ENCODE peak calls at places on chromosomes 4 and X, in five cellular contexts. P is thyroid gland; Z is uterus; R is naive thymus-derived CD4-positive, alpha-beta T cell; C is stomach. B is an unnamed sample. For H3K4me1, the result is how much of the 10 kb centered on the place peaks cover.

GRCh38 chrX:134548257-134548732 is 88.3 kb downstream of the HPRT1 start:
- DNase-seq in Z (no peak), C (no peak), P (no peak), R (no peak), B (peak)

GRCh38 chr4:159175165-159175988 is 72.5 kb downstream of the RAPGEF2 start:
- DNase-seq in C (peak), Z (peak), P (peak), R (peak), B (peak)

GRCh38 chrX:19539665-19540064 is 24.4 kb upstream of the MAP3K15 start:
- DNase-seq in P (no peak), Z (no peak), C (no peak), R (no peak), B (no peak)

GRCh38 chr4:54971474-54971950 is 153.9 kb downstream of the KDR start:
- DNase-seq in P (no peak), C (no peak), Z (no peak), R (no peak), B (peak)

GRCh38 chr4:6301051-6301731 is 31.5 kb downstream of the WFS1 start:
- DNase-seq in Z (no peak), P (no peak), R (no peak), C (no peak), B (no peak)

GRCh38 chr4:174517502-174517901 is 4.8 kb downstream of the HPGD start:
- DNase-seq in R (no peak), Z (no peak), P (no peak), C (no peak), B (no peak)

GRCh38 chrX:110284159-110284558 is 33.7 kb downstream of the AMMECR1 start:
- DNase-seq in C (no peak), R (no peak), P (no peak), Z (no peak), B (peak)

GRCh38 chrX:110442631-110443030 is 84.0 kb downstream of the RTL9 start:
- DNase-seq in Z (no peak), P (peak), R (no peak), C (no peak), B (peak)

GRCh38 chrX:40173662-40174593 is 76.2 kb upstream of the BCOR start:
- DNase-seq in Z (peak), C (peak), R (no peak), P (peak), B (peak)

GRCh38 chr4:105555409-105555808 is 3.0 kb downstream of the ARHGEF38 start:
- DNase-seq in C (no peak), Z (no peak), R (no peak), P (peak), B (no peak)

GRCh38 chrX:15854080-15854655 is 445 bp downstream of the AP1S2 start:
- DNase-seq in C (peak), R (peak), P (peak), Z (peak), B (peak)

GRCh38 chr4:113636438-113636818 is 125.1 kb downstream of the CAMK2D start:
- DNase-seq in Z (no peak), R (peak), P (no peak), C (no peak), B (no peak)

GRCh38 chrX:19272452-19272851 is 71.3 kb upstream of the PDHA1 start:
- DNase-seq in P (no peak), Z (no peak), R (no peak), C (no peak), B (peak)

GRCh38 chrX:67503453-67503852 is 40.4 kb upstream of the AR start:
- DNase-seq in P (no peak), C (no peak), Z (no peak), R (no peak), B (no peak)

GRCh38 chr4:101044766-101045165 is 302.6 kb downstream of the PPP3CA start:
- DNase-seq in C (no peak), P (no peak), R (no peak), Z (no peak), B (no peak)

GRCh38 chr4:161595230-161595771 is 568.5 kb downstream of the FSTL5 start:
- DNase-seq in Z (no peak), P (no peak), C (no peak), R (no peak), B (no peak)

GRCh38 chrX:154378059-154378798 is 866 bp upstream of the EMD start:
- DNase-seq in R (peak), C (peak), P (peak), Z (peak), B (no peak)

GRCh38 chrX:17374619-17375360 is at the start of gene NHS:
- DNase-seq in Z (peak), C (peak), P (peak), R (no peak), B (peak)

GRCh38 chr4:17276821-17277220 is 235.1 kb downstream of the QDPR start:
- DNase-seq in Z (peak), P (peak), R (no peak), C (no peak), B (peak)

GRCh38 chr4:15703439-15703838 is 574 bp downstream of the BST1 start:
- DNase-seq in C (no peak), Z (no peak), R (no peak), P (no peak), B (no peak)

GRCh38 chr4:127134490-127134889 is 498.3 kb upstream of the INTU start:
- DNase-seq in R (no peak), P (no peak), Z (no peak), C (no peak), B (no peak)

GRCh38 chr4:73662709-73663546 is 42.7 kb upstream of the RASSF6 start:
- DNase-seq in C (no peak), Z (no peak), P (no peak), R (no peak), B (peak)

GRCh38 chr4:140052050-140052449 is 101.9 kb downstream of the MAML3 start:
- DNase-seq in P (peak), C (peak), Z (peak), R (no peak), B (peak)

GRCh38 chr4:11741190-11741652 is 312.5 kb upstream of the HS3ST1 start:
- DNase-seq in P (no peak), Z (no peak), C (no peak), R (no peak), B (peak)

GRCh38 chr4:153084939-153085630 is 119.2 kb upstream of the TRIM2 start:
- DNase-seq in P (peak), C (peak), Z (peak), R (peak), B (peak)

GRCh38 chr4:123978637-123979036 is 582.0 kb downstream of the SPRY1 start:
- DNase-seq in C (no peak), R (no peak), P (no peak), Z (no peak), B (no peak)

GRCh38 chr4:139229534-139230039 is 50.4 kb downstream of the MGARP start:
- DNase-seq in R (peak), Z (no peak), P (no peak), C (no peak), B (peak)

GRCh38 chrX:48904626-48905025 is 6.8 kb downstream of the SLC35A2 start:
- DNase-seq in Z (no peak), R (no peak), C (no peak), P (no peak), B (no peak)

GRCh38 chr4:155787113-155787710 is 28.4 kb downstream of the GUCY1B1 start:
- DNase-seq in Z (no peak), C (no peak), P (peak), R (no peak), B (peak)

GRCh38 chrX:1435241-1435900 is 17.3 kb downstream of the ASMTL start:
- DNase-seq in C (no peak), P (no peak), R (no peak), Z (no peak), B (no peak)

GRCh38 chr4:180828455-180829018 is 1414.7 kb upstream of the TENM3 start:
- DNase-seq in C (no peak), P (no peak), R (no peak), Z (no peak), B (peak)

GRCh38 chr4:55865228-55865806 is 11.9 kb downstream of the EXOC1 start:
- DNase-seq in P (no peak), R (no peak), Z (no peak), C (no peak), B (no peak)

GRCh38 chr4:77179512-77179911 is 22.5 kb downstream of the CCNG2 start:
- DNase-seq in Z (no peak), P (no peak), C (no peak), R (no peak), B (no peak)

GRCh38 chr4:139884438-139884837 is 218.8 kb downstream of the MGST2 start:
- DNase-seq in P (no peak), R (no peak), C (no peak), Z (no peak), B (no peak)

DNA sequence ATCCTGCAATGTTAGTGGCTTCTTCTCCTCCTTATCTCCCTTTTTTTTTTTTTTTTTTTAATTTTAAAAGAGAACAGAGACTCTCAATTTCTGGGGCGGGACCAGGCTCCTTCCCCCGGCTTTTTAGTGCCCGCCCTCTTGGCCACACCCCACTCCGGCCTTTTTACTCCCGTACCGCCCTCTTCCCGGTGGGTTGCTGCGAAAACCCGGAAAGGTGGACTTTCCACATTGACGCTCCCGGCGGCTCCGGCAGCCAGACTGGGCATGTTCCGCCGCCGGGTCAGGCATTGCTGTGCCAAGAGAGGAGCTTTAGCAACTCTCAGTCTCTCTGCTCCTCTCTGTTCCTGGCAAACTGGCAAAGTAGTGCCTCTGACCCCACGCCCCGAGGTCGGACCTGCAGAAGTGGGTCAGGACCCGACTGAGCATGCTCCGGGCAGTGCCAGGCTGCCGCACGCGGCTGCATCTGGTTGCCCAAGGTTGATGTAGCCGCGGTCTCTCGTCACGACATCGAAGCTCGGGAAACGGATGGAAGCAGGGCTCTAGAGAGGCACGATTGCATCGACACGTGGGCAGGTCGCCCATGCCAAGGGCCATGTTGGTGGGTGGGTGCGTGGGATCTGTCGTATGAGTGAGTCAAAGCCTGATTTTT is 1.1 kb upstream of the MFAP3L start:
- DNase-seq in Z (peak), C (peak), P (peak), R (peak), B (peak)
- H3K4me3 ChIP-seq in Z (peak), C (peak), P (no peak), R (peak), B (peak)

DNA sequence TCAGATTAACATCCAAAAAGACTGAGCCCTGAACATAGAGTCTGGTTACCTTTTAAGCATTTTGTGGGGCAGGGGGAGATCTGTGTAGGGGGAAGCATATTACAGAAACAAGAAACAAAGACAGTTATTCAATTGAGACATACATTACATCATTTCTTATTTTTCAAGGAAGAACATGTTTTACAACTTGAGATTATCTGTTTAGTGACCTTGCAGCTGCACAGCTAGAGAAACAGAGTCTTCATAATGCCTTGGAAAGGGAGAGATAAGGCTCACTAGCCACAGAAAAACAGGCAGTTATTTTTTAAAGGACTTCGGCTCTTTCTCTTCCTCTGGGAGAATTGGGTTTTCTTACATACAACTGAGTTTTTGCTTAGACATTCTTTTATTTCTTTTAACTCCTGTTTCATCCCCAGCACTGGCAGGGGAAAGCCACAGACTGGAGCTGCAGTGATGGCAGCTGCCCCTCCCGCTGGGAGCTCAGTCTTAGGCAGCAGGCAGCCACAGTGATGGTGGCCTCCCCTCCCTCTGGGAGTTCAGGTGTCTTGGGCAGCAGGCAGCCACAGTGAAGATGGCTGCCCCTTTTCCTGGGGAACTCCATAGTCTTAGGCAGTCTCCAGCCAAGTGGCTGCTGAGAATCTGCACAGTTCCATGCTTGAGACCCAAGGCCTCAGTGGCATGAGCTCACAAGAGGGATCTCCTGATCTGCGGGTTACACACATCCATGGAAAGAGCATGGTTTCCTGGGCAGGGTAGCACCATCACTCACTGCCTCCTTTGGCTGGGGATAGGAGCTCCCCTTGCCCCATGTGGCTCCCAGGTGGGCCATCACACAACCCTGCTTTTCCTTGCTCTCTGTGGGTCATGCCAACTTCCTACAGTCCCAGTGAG is 19.4 kb upstream of the TMPRSS11F start:
- DNase-seq in R (no peak), Z (no peak), P (no peak), C (no peak), B (no peak)
- H3K4me1 ChIP-seq in R (under half), Z (under half), P (under half), C (under half), B (under half)

DNA sequence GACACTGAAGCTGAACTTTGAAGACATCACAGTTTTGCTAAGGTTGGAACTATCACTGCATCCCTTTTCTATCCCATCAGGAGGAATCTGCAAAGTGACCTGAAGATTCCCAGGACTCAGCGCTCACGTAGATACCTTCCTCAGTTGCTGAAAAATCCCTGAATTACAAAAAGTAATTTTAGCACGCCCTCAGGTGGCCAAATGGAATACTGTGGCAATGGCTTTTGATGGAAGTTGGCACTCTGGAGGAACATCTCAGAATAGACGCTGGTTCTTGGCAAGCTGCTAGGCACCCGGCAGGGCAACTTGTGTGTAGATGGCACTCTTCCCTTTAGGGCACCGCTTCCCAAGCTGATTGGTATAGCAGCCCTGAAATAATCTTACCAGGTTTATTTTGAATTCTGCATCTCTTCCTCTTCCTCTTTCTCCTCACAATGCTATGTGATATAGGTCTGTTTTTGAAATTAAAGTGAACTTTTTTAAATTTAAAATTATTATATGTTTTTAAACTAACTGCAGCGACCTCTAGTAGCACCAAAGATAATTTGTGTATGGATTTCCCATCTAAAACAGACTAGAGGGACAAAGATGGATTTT is 16.3 kb upstream of the ESX1 start:
- DNase-seq in C (no peak), R (no peak), Z (peak), P (peak), B (peak)
- H3K4me3 ChIP-seq in C (no peak), R (no peak), Z (no peak), P (no peak), B (no peak)

GRCh38 chrX:132015875-132016274 is 7.2 kb upstream of the STK26 start:
- DNase-seq in Z (no peak), R (no peak), C (no peak), P (no peak), B (no peak)
- H3K4me1 ChIP-seq in Z (under half), R (under half), C (under half), P (under half), B (under half)

DNA sequence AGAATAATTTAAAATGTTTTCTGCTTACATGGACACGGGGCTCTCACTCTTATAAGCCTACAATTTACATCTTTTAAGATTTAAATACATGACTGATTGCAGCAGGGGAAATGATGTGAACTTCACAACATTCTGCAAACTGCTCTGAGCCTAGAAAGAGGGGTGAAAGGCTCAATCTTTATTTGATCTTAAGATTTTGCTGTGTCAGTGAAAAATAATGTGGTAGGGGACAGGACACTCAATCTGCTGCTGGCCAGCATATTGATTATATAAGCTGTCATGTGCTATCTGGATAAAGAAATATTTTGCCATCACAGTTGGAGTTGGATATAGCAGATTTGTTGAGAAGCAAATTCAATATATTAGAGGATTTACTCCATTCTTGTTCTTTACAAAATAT is 2210.5 kb downstream of the PCDH7 start:
- DNase-seq in P (no peak), C (no peak), Z (no peak), R (no peak), B (no peak)
- H3K4me3 ChIP-seq in P (no peak), C (no peak), Z (no peak), R (no peak), B (no peak)

DNA sequence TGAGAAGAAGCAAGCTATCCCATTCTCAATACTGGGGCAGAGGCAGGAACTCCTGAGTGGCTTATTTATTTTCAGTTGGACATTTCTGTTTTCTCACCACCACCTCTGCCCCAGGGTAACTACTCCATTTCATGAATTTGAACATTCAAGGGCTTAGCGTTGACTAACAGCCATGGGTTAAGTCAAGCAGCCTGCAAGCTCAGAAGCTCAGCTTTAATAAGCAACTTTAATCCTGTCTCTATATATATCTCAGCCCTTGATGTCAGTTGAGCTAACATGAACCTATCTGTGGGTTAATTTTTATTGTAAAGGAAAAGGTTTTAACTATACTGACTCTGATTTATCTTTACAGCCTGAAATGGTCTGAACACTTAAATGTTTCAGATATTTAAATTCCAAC is 93.8 kb downstream of the MBNL3 start:
- DNase-seq in Z (no peak), P (no peak), R (no peak), C (no peak), B (no peak)
- H3K4me1 ChIP-seq in Z (under half), P (under half), R (under half), C (under half), B (under half)

DNA sequence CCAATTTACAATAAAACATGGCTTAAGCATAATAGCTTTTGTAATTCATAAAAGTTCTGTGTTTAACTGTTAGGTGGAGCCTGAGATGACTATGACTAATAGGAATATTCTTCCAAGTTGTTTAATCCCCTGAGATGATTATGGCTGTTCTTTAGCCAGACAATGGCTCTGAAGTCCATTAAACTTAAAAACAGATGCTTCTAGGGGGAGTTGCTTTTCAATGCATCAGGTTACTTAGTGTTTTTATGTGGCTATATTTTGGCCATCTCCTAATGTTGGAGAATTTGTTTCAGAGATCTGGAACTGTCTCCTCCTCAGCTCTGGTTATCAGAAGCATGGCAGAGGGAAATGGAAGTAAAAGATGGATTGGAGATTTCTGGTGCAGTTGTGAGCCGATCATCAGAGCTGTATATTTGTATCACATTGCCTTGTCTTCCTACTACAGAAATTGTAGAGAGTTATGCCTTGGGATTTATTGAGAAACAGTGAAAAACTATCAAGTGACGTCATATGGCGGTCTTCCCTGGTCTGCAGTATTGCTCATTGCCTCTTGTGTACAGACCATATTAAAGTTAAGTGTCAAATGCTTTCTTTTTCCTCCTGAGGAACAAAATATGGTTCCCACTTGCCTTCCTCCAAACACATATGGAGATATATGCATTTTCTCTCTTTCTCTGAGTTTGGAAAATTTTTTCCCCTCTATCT is 29.7 kb downstream of the SGMS2 start:
- DNase-seq in P (no peak), Z (peak), R (no peak), C (no peak), B (peak)
- H3K4me3 ChIP-seq in P (no peak), Z (no peak), R (no peak), C (no peak), B (no peak)

GRCh38 chr4:184410748-184411147 is 63.6 kb downstream of the IRF2 start:
- DNase-seq in P (no peak), Z (no peak), R (no peak), C (no peak), B (no peak)
- H3K4me1 ChIP-seq in P (under half), Z (under half), R (under half), C (half or more), B (under half)